ENCODE peak calls at places on chromosomes 4 and X, in five cellular contexts. X, W, A, E and K are unnamed samples.
A peak's percentile ranks its signal among the peaks of the same experiment; 100 is the strongest.

GRCh38 chrX:109533631-109534030 is 3.0 kb upstream of the NXT2 start:
- DNase-seq in W (no peak), X (no peak), E (no peak), A (no peak), K (no peak)

GRCh38 chrX:110402091-110402854 is 43.6 kb downstream of the RTL9 start:
- DNase-seq in E (no peak), X (no peak), A (no peak), W (no peak), K (no peak)

GRCh38 chr4:142850478-142850877 is 4.4 kb upstream of the INPP4B start:
- DNase-seq in A (no peak), X (no peak), E (no peak), W (no peak), K (no peak)

GRCh38 chr4:95572304-95572991 is 23.7 kb upstream of the UNC5C start:
- DNase-seq in A (no peak), W (no peak), X (no peak), E (no peak), K (no peak)

GRCh38 chr4:125440814-125441213 is 126.1 kb downstream of the FAT4 start:
- DNase-seq in X (no peak), A (no peak), E (no peak), W (no peak), K (no peak)

GRCh38 chr4:28744066-28744465 is 1883.4 kb downstream of the STIM2 start:
- DNase-seq in A (no peak), W (no peak), X (no peak), E (no peak), K (no peak)

GRCh38 chrX:68938244-68939004 is 109.6 kb downstream of the EFNB1 start:
- DNase-seq in A (no peak), W (no peak), X (no peak), E (no peak), K (no peak)

GRCh38 chr4:4200624-4201023 is 26.1 kb downstream of the OTOP1 start:
- DNase-seq in A (no peak), E (no peak), X (no peak), W (no peak), K (no peak)

GRCh38 chr4:177251237-177251636 is 58.4 kb upstream of the NEIL3 start:
- DNase-seq in E (no peak), W (no peak), X (no peak), A (no peak), K (no peak)

GRCh38 chr4:101334963-101335572 is 12.3 kb downstream of the PPP3CA start:
- DNase-seq in A (no peak), X (no peak), E (no peak), W (no peak), K (no peak)

GRCh38 chrX:20718592-20718991 is 451.9 kb upstream of the RPS6KA3 start:
- DNase-seq in X (no peak), A (peak; percentile 5), W (no peak), E (no peak), K (no peak)

GRCh38 chr4:2083826-2084160 is 24.7 kb downstream of the NAT8L start:
- DNase-seq in E (no peak), W (no peak), X (no peak), A (no peak), K (no peak)

GRCh38 chr4:64125354-64125753 is 283.9 kb downstream of the TECRL start:
- DNase-seq in A (no peak), E (no peak), X (no peak), W (no peak), K (no peak)

GRCh38 chr4:17066972-17067371 is 168.5 kb upstream of the LDB2 start:
- DNase-seq in W (no peak), E (no peak), X (no peak), A (no peak), K (no peak)

GRCh38 chrX:15909605-15910004 is 55.0 kb upstream of the AP1S2 start:
- DNase-seq in E (no peak), W (no peak), A (no peak), X (no peak), K (no peak)

GRCh38 chr4:5989236-5990225 is 28.7 kb downstream of the C4orf50 start:
- DNase-seq in E (no peak), X (no peak), W (no peak), A (no peak), K (no peak)

GRCh38 chrX:107420571-107420970 is 28.9 kb upstream of the FRMPD3 start:
- DNase-seq in W (no peak), E (no peak), X (no peak), A (no peak), K (no peak)

GRCh38 chrX:134670241-134670811 is 12.1 kb upstream of the PLAC1 start:
- DNase-seq in W (no peak), A (peak; percentile 7), E (no peak), X (peak; percentile 30), K (no peak)

GRCh38 chr4:154687840-154688239 is 56.0 kb upstream of the LRAT start:
- DNase-seq in E (no peak), W (no peak), A (no peak), X (no peak), K (no peak)

GRCh38 chr4:185232370-185232769 is 23.0 kb downstream of the SNX25 start:
- DNase-seq in W (no peak), X (no peak), E (no peak), A (no peak), K (no peak)

GRCh38 chrX:133374874-133375387 is 40.4 kb downstream of the GPC4 start:
- DNase-seq in A (no peak), W (no peak), X (no peak), E (no peak), K (no peak)

GRCh38 chr4:59643682-59644081 is 1556.4 kb upstream of the ADGRL3 start:
- DNase-seq in W (no peak), A (no peak), E (no peak), X (no peak), K (no peak)

GRCh38 chrX:135985123-135985973 is at the start of gene SLC9A6:
- DNase-seq in E (peak; percentile 84), A (no peak), W (no peak), X (peak; percentile 27), K (peak; percentile 76)

GRCh38 chr4:187236491-187236890 is 512.8 kb upstream of the FAT1 start:
- DNase-seq in A (no peak), X (no peak), W (no peak), E (no peak), K (no peak)

GRCh38 chr4:73451404-73451803 is 15.4 kb downstream of the AFP start:
- DNase-seq in E (no peak), W (no peak), X (no peak), A (no peak), K (peak; percentile 22)

GRCh38 chrX:124217289-124218251 is 114.9 kb upstream of the TEX13D start:
- DNase-seq in W (no peak), A (no peak), E (no peak), X (peak; percentile 66), K (no peak)

GRCh38 chrX:134172588-134173259 is 64.3 kb upstream of the CCDC160 start:
- DNase-seq in W (no peak), A (no peak), X (no peak), E (no peak), K (no peak)

GRCh38 chrX:130654409-130654970 is 248.5 kb downstream of the ENOX2 start:
- DNase-seq in X (no peak), A (no peak), E (no peak), W (no peak), K (no peak)

GRCh38 chrX:126339926-126340325 is 173.8 kb upstream of the DCAF12L2 start:
- DNase-seq in E (no peak), W (no peak), X (no peak), A (no peak), K (no peak)

GRCh38 chrX:49079489-49080428 is at the start of gene WDR45:
- DNase-seq in A (no peak), W (peak; percentile 8), X (peak; percentile 51), E (peak; percentile 86), K (peak; percentile 44)

DNA sequence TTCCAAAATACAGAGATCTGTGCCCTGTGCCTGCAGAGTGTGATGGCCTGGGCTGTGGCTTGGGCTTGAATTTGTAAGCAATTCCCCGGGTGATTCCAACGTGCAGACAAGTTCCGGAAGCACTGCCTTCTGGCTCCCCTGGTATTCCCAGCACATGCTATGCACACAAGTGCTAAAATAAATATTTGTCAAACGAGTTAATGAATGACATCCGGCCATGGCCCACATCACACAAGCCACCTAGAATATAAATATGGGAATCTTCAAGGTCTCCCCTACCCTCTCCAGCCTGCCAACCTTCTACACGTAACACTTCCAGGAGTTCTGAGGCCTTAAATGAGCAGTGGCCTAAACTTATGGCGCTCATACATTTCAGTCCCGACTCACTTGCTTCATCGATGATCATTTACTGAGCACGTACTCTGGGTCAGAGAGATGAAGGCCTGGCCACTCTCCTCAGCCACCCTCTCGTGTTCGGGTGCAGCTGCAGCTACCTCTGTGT is 21.3 kb downstream of the DCTD start:
- DNase-seq in X (peak; percentile 84), E (no peak), W (no peak), A (no peak), K (no peak)
- TF ChIP-seq MAX in X (peak; percentile 97), E (no peak), W (no peak), A (no peak), K (no peak)

DNA sequence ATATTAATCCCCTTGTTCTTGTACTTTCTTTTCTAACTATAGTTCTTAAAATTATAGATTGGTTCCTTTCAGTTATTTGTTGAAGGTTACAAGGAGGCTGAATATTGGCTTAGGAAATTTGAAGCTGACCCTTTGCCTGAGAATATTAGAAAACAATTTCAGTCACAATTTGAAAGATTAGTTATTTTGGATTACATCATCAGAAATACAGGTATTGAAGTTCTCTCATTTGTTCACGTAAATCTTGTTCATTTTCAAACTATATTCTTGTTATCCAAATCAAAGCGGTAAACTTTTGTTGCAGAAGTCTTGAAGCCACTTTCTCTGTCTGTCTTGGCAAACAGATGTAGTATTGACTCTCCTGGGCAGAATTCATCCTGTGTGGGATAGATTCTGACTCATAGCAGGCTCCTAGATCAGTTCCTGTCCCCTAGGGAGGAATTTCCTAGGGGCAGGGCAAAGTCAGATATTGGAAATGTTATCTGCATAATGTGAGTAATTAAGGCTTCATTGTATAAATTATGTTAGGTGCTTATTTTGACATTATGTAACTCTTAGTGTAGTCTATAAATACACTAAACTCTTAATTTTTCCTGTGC is 25.2 kb downstream of the PI4K2B start:
- DNase-seq in X (no peak), E (no peak), W (no peak), A (no peak), K (no peak)
- TF ChIP-seq ATF2 in X (no peak), E (no peak), W (no peak), A (no peak), K (no peak)

DNA sequence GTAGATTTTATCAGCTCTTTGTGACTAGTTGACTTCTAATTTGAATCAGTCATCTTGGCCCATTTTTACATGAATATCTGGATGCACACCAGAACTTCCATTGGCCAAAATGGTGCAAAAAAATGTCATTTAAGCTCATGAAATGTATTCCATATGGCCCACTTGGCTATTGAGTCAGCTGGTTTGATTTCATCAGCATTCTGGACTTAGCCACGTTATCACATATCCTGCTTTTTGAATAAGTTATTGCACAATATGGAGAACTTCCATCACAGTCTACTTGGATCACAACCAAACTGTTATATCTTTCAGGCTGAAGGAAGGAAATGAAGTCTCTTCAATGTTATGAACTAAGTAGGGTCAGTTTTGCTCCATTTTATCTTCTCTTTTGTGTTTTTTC is 640.6 kb downstream of the PCDH7 start:
- DNase-seq in A (no peak), E (no peak), X (no peak), W (no peak), K (no peak)
- TF ChIP-seq SP1 in A (no peak), E (no peak), X (no peak), W (no peak), K (no peak)

DNA sequence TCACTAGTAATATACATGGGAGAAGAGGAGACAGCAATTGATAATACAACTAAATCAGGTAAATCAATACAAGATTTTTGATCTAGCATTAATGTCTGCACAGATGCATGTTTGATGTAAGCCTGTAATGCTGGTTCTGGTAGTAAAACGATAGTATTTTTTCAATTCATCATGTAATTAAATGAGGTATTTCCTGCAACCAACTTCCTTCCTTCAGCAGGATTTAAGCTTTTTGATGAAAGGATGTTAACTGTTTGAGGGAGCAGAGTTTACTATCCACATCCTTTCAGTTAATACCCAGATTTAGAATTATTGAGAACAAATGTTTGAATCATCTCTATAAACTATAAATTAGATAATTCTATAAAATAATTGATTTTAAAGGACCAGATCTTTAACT is 31.4 kb upstream of the NFKB1 start:
- DNase-seq in A (no peak), W (no peak), X (no peak), E (no peak), K (no peak)
- TF ChIP-seq MAX in A (no peak), W (no peak), X (no peak), E (no peak), K (no peak)